ENCODE peak calls at places on chromosome 14, in seven cellular contexts. K is heart left ventricle, Z is body of pancreas, M is K562, G is IMR-90, W is uterus, N is thyroid gland. R is an unnamed sample.

GRCh38 chr14:74917646-74918081 is 5.4 kb downstream of the RPS6KL1 start:
- DNase-seq in Z (no peak), W (peak), N (peak), G (no peak), M (no peak), K (peak), R (no peak)

GRCh38 chr14:94889520-94890312 is 119.8 kb upstream of the GSC start:
- DNase-seq in W (no peak), M (no peak), K (no peak), N (no peak), G (no peak), Z (no peak), R (no peak)

GRCh38 chr14:95254356-95254755 is 65.4 kb downstream of the CLMN start:
- DNase-seq in G (no peak), K (no peak), Z (no peak), W (no peak), N (no peak), M (no peak), R (no peak)

GRCh38 chr14:39768579-39768978 is 336.3 kb upstream of the FBXO33 start:
- DNase-seq in Z (no peak), M (no peak), K (no peak), N (no peak), W (no peak), G (no peak), R (no peak)

GRCh38 chr14:89027097-89027740 is 202.8 kb downstream of the TTC8 start:
- DNase-seq in N (peak), G (peak), M (peak), W (peak), Z (peak), K (peak), R (peak)

GRCh38 chr14:34718750-34719304 is 4.4 kb upstream of the CFL2 start:
- DNase-seq in Z (no peak), W (no peak), K (no peak), G (peak), N (no peak), M (no peak), R (no peak)

GRCh38 chr14:100376751-100377171 is 53.6 kb downstream of the SLC25A47 start:
- DNase-seq in W (no peak), N (no peak), G (peak), K (no peak), Z (no peak), M (no peak), R (peak)

GRCh38 chr14:72142328-72142727 is 210.1 kb downstream of the RGS6 start:
- DNase-seq in M (no peak), G (no peak), N (no peak), K (no peak), Z (no peak), W (no peak), R (no peak)

GRCh38 chr14:100591453-100592371 is 4.5 kb upstream of the BEGAIN start:
- DNase-seq in N (no peak), Z (no peak), M (no peak), G (no peak), W (no peak), K (peak), R (no peak)

GRCh38 chr14:32379447-32379846 is 50.3 kb downstream of the AKAP6 start:
- DNase-seq in N (no peak), W (no peak), G (no peak), K (no peak), Z (no peak), M (no peak), R (no peak)

GRCh38 chr14:31270196-31270772 is 62.7 kb upstream of the HECTD1 start:
- DNase-seq in N (no peak), M (peak), G (no peak), Z (peak), W (no peak), K (no peak), R (no peak)

GRCh38 chr14:77186911-77187648 is 5.5 kb downstream of the TMEM63C start:
- DNase-seq in W (no peak), K (peak), G (peak), Z (peak), M (no peak), N (peak), R (no peak)

GRCh38 chr14:24874514-24875202 is 175.3 kb downstream of the STXBP6 start:
- DNase-seq in M (no peak), N (no peak), W (no peak), G (no peak), K (no peak), Z (no peak), R (no peak)

DNA sequence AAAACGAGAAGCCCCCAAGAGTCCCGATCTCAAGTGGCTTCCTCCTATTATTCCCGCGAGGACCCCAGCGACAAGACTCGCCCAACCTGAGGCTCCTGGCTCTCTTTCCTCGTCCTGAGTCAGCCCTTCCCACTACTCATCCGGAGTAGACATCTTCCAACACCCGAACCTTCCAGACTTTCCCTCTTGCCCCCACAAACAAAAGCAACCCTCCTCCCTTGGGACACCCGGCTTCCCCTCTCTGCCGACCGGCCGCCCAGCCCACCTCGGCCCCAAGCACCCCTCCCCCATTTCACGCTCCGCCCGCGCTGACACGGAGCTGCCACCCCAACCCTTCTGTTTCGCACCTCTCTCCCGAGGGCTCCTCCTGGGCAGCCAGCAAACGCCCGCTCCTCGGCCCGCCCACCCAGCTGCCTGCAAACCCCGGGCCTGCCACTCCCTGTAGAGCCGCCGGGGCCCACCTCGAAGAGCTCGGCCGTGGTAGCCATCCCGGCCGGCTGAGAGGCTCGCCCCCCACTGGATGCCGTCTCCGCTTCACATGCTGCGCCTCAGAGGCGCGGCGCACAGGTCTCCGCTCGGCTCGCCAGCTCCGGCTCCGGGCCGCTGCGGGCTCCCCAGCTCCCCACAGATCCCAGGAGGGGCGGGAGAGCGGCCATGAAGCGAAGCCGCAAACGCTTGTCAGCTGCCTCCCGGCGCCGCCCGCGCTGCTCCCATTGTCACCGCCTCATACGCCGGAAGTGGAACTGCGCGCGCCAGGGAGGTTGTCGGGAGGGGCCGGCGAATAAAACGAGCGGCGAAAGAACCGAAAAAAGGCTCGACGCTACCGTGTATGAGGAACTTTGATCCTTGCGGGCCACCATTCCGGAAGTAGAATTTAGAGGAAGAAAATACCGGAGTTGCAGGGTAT is at the start of the genes AP5M1 and EXOC5:
- DNase-seq in W (peak), Z (peak), N (peak), K (peak), G (peak), M (peak), R (peak)
- TF ChIP-seq POLR2A in W (peak), Z (peak), N (peak), K (no peak), G (peak), M (peak), R (peak)

DNA sequence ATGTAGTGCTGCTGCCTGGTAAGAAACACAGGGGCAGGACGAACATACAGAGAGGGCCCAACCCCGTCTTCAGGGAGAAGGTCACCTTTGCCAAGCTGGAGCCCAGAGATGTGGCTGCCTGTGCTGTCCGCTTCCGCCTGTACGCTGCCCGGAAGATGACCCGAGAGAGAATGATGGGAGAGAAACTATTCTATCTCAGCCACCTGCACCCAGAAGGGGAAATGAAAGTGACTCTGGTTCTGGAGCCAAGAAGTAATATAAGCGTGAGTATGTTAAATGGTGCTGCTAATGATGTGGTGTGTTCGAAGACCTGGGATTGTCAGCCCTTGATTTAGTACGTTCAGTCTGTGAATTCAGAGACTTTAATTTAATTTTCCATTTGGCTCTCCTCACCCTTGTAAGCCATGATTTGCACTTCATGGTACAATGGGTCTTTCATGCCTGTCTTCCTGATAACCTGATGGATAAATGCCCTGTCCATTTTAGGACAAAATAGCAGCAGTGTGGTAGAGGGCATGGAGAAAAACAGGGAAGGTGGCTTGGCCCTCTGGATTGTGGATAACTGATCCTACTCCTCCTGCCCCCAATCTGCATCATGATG is 318.9 kb downstream of the SNAPC1 start:
- DNase-seq in K (no peak), G (no peak), Z (no peak), W (no peak), N (no peak), M (no peak), R (no peak)
- TF ChIP-seq POLR2A in K (no peak), G (no peak), Z (no peak), W (no peak), N (no peak), M (no peak), R (no peak)

GRCh38 chr14:70123796-70124195 is 65.0 kb downstream of the SLC8A3 start:
- DNase-seq in K (no peak), Z (no peak), M (no peak), N (no peak), G (no peak), W (no peak), R (no peak)
- TF ChIP-seq POLR2A in K (no peak), Z (no peak), M (no peak), N (no peak), G (no peak), W (no peak), R (no peak)

DNA sequence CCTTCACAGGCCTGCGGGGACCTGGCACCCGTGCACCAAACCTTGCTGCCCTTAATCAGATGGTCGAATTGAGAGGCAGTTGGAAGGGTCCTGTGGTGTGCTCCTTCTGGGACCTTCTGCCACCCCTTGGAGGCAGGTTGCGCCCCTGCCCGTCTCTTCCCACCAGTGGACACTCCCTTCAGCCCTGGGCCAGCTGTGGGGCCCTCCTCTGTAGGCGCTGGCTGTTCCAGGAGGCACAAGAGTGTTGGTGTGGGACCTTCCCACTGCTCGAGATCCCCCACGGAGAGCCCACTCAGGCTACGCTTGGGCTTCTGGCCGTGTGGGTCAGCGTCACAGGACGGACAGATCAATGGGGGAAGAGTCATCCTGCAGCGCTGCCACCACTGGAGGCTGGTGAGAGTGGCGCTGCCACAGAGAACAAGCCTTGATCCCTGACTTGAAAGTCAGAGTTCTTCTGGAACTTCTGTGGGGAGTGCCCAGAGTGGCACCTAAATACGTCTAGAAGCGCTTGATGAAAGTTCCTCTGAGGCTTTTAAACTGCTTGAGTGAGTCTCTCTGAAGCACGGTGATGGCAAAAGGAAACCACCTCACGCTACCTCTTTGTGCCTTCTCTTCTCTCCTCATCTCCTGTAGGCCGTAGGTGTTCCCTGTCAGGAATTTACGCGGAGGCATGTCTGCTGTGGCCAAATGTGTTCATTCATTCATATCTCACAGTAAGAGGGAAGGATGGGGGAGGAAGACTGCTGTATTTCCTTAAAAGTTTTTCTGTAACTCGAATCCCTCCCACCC is 48.3 kb downstream of the TRAF3 start:
- DNase-seq in Z (no peak), N (no peak), K (no peak), G (no peak), W (no peak), M (no peak), R (no peak)
- TF ChIP-seq POLR2A in Z (no peak), N (no peak), K (no peak), G (no peak), W (no peak), M (no peak), R (no peak)

GRCh38 chr14:53953002-53953827 is 3.4 kb downstream of the BMP4 start:
- DNase-seq in W (peak), G (peak), M (peak), K (peak), N (peak), Z (peak), R (peak)
- TF ChIP-seq POLR2A in W (peak), G (no peak), M (no peak), K (peak), N (peak), Z (peak), R (peak)

GRCh38 chr14:62143235-62143634 is 381.0 kb downstream of the SNAPC1 start:
- DNase-seq in K (no peak), W (no peak), G (peak), M (no peak), N (peak), Z (no peak), R (no peak)
- TF ChIP-seq POLR2A in K (no peak), W (no peak), G (no peak), M (no peak), N (no peak), Z (no peak), R (no peak)

GRCh38 chr14:91277546-91278382 is 33.3 kb upstream of the GPR68 start:
- DNase-seq in M (no peak), K (no peak), G (no peak), Z (no peak), W (no peak), N (no peak), R (no peak)

GRCh38 chr14:91279354-91279753 is 34.9 kb upstream of the GPR68 start:
- DNase-seq in N (no peak), M (no peak), Z (no peak), K (no peak), W (no peak), G (no peak), R (no peak)

GRCh38 chr14:91281346-91281745 is 36.8 kb upstream of the GPR68 start:
- DNase-seq in K (no peak), N (no peak), Z (no peak), W (no peak), G (peak), M (no peak), R (no peak)

GRCh38 chr14:91280129-91280528 is 35.6 kb upstream of the GPR68 start:
- DNase-seq in M (no peak), W (no peak), K (no peak), N (no peak), Z (no peak), G (no peak), R (no peak)

GRCh38 chr14:91278383-91278715 is 33.8 kb upstream of the GPR68 start:
- DNase-seq in W (no peak), M (no peak), N (no peak), G (no peak), K (no peak), Z (no peak), R (no peak)
- TF ChIP-seq POLR2A in W (no peak), M (no peak), N (no peak), G (no peak), K (no peak), Z (no peak), R (no peak)

GRCh38 chr14:23119362-23120327 is 590 bp upstream of the CEBPE start:
- DNase-seq in W (no peak), M (no peak), Z (no peak), N (no peak), G (no peak), K (no peak), R (no peak)
- TF ChIP-seq POLR2A in W (no peak), M (no peak), Z (no peak), N (no peak), G (no peak), K (no peak), R (no peak)

GRCh38 chr14:103880986-103881926 is 33.9 kb upstream of the PPP1R13B start:
- DNase-seq in W (peak), G (no peak), K (peak), N (peak), M (no peak), Z (peak), R (no peak)

GRCh38 chr14:103879118-103879569 is 31.8 kb upstream of the PPP1R13B start:
- DNase-seq in N (no peak), W (no peak), K (no peak), Z (no peak), G (no peak), M (no peak), R (no peak)

GRCh38 chr14:103880334-103880985 is 33.1 kb upstream of the PPP1R13B start:
- DNase-seq in G (peak), N (peak), W (peak), Z (peak), K (peak), M (no peak), R (no peak)

GRCh38 chr14:103878180-103878579 is 30.8 kb upstream of the PPP1R13B start:
- DNase-seq in N (no peak), M (no peak), K (no peak), G (no peak), Z (no peak), W (no peak), R (no peak)

GRCh38 chr14:103879570-103880333 is 32.4 kb upstream of the PPP1R13B start:
- DNase-seq in W (peak), N (peak), G (no peak), Z (peak), K (peak), M (peak), R (peak)
- TF ChIP-seq POLR2A in W (peak), N (no peak), G (no peak), Z (no peak), K (no peak), M (no peak), R (no peak)

R was measured in A549.